ENCODE peak calls at places on chromosomes 2 and 18, in seven cellular contexts. One of them, this sample, is unnamed.

GRCh38 chr2:17171446-17172049 is 346.7 kb downstream of the RAD51AP2 start:
- DNase-seq in Caco-2: peak; percentile 64
- DNase-seq in right lobe of liver: no peak
- DNase-seq in tibial artery: no peak
- DNase-seq in fibroblast of lung: peak; percentile 39
- DNase-seq in ovary: no peak
- DNase-seq in left lung: no peak
- DNase-seq in this sample: peak; percentile 51

GRCh38 chr2:195651041-195651440 is 6.0 kb upstream of the SLC39A10 start:
- DNase-seq in fibroblast of lung: no peak
- DNase-seq in ovary: no peak
- DNase-seq in tibial artery: no peak
- DNase-seq in left lung: no peak
- DNase-seq in Caco-2: no peak
- DNase-seq in right lobe of liver: no peak
- DNase-seq in this sample: no peak

GRCh38 chr2:126671049-126671448 is 15.1 kb downstream of the GYPC start:
- DNase-seq in left lung: no peak
- DNase-seq in right lobe of liver: no peak
- DNase-seq in ovary: no peak
- DNase-seq in Caco-2: no peak
- DNase-seq in tibial artery: no peak
- DNase-seq in fibroblast of lung: no peak
- DNase-seq in this sample: no peak

GRCh38 chr18:72692086-72692485 is 147.9 kb upstream of the CBLN2 start:
- DNase-seq in fibroblast of lung: no peak
- DNase-seq in Caco-2: no peak
- DNase-seq in left lung: no peak
- DNase-seq in tibial artery: no peak
- DNase-seq in right lobe of liver: no peak
- DNase-seq in ovary: no peak
- DNase-seq in this sample: peak; percentile 6

GRCh38 chr2:28558918-28559317 is 63.1 kb downstream of the PLB1 start:
- DNase-seq in left lung: no peak
- DNase-seq in right lobe of liver: no peak
- DNase-seq in fibroblast of lung: peak; percentile 32
- DNase-seq in tibial artery: no peak
- DNase-seq in Caco-2: no peak
- DNase-seq in ovary: no peak
- DNase-seq in this sample: no peak

GRCh38 chr2:65710779-65711295 is 278.4 kb upstream of the SPRED2 start:
- DNase-seq in Caco-2: peak; percentile 16
- DNase-seq in fibroblast of lung: peak; percentile 18
- DNase-seq in left lung: no peak
- DNase-seq in right lobe of liver: no peak
- DNase-seq in tibial artery: no peak
- DNase-seq in ovary: no peak
- DNase-seq in this sample: peak; percentile 57

GRCh38 chr18:45634454-45634853 is 19.2 kb downstream of the SLC14A2 start:
- DNase-seq in left lung: no peak
- DNase-seq in ovary: no peak
- DNase-seq in fibroblast of lung: no peak
- DNase-seq in Caco-2: no peak
- DNase-seq in right lobe of liver: no peak
- DNase-seq in tibial artery: no peak
- DNase-seq in this sample: no peak

GRCh38 chr2:124898827-124899226 is 873.7 kb downstream of the CNTNAP5 start:
- DNase-seq in ovary: no peak
- DNase-seq in tibial artery: no peak
- DNase-seq in right lobe of liver: no peak
- DNase-seq in fibroblast of lung: no peak
- DNase-seq in left lung: no peak
- DNase-seq in Caco-2: no peak
- DNase-seq in this sample: no peak

GRCh38 chr2:33291278-33292013 is 185.0 kb upstream of the RASGRP3 start:
- DNase-seq in ovary: no peak
- DNase-seq in fibroblast of lung: peak; percentile 83
- DNase-seq in tibial artery: no peak
- DNase-seq in left lung: no peak
- DNase-seq in Caco-2: peak; percentile 5
- DNase-seq in right lobe of liver: no peak
- DNase-seq in this sample: peak; percentile 96

GRCh38 chr2:123086613-123087012 is 938.5 kb upstream of the CNTNAP5 start:
- DNase-seq in tibial artery: no peak
- DNase-seq in ovary: no peak
- DNase-seq in right lobe of liver: no peak
- DNase-seq in fibroblast of lung: no peak
- DNase-seq in Caco-2: no peak
- DNase-seq in left lung: no peak
- DNase-seq in this sample: no peak

GRCh38 chr2:16012626-16013501 is 72.5 kb downstream of the MYCN start:
- DNase-seq in tibial artery: no peak
- DNase-seq in Caco-2: peak; percentile 83
- DNase-seq in left lung: peak; percentile 62
- DNase-seq in ovary: no peak
- DNase-seq in fibroblast of lung: no peak
- DNase-seq in right lobe of liver: no peak
- DNase-seq in this sample: peak; percentile 65

GRCh38 chr2:43269074-43269572 is 42.7 kb upstream of the ZFP36L2 start:
- DNase-seq in left lung: peak; percentile 84
- DNase-seq in fibroblast of lung: peak; percentile 100
- DNase-seq in ovary: peak; percentile 91
- DNase-seq in right lobe of liver: peak; percentile 71
- DNase-seq in Caco-2: no peak
- DNase-seq in tibial artery: peak; percentile 95
- DNase-seq in this sample: peak; percentile 35

GRCh38 chr18:79955302-79956075 is 4.0 kb upstream of the SLC66A2 start:
- DNase-seq in fibroblast of lung: no peak
- DNase-seq in Caco-2: no peak
- DNase-seq in left lung: no peak
- DNase-seq in right lobe of liver: no peak
- DNase-seq in tibial artery: no peak
- DNase-seq in ovary: no peak
- DNase-seq in this sample: no peak

GRCh38 chr18:68714356-68714706 is 577 bp downstream of the TMX3 start:
- DNase-seq in left lung: no peak
- DNase-seq in right lobe of liver: no peak
- DNase-seq in ovary: no peak
- DNase-seq in Caco-2: no peak
- DNase-seq in tibial artery: peak; percentile 24
- DNase-seq in fibroblast of lung: peak; percentile 15
- DNase-seq in this sample: no peak

GRCh38 chr2:85234879-85235278 is 92.9 kb downstream of the TGOLN2 start:
- DNase-seq in tibial artery: no peak
- DNase-seq in fibroblast of lung: no peak
- DNase-seq in right lobe of liver: no peak
- DNase-seq in left lung: no peak
- DNase-seq in ovary: no peak
- DNase-seq in Caco-2: no peak
- DNase-seq in this sample: no peak

GRCh38 chr18:56060967-56061541 is 473.1 kb upstream of the TCF4 start:
- DNase-seq in right lobe of liver: no peak
- DNase-seq in Caco-2: no peak
- DNase-seq in tibial artery: no peak
- DNase-seq in left lung: no peak
- DNase-seq in ovary: no peak
- DNase-seq in fibroblast of lung: no peak
- DNase-seq in this sample: no peak

GRCh38 chr18:28398491-28398890 is 221.6 kb upstream of the CDH2 start:
- DNase-seq in left lung: no peak
- DNase-seq in Caco-2: no peak
- DNase-seq in fibroblast of lung: no peak
- DNase-seq in right lobe of liver: no peak
- DNase-seq in ovary: no peak
- DNase-seq in tibial artery: no peak
- DNase-seq in this sample: no peak

DNA sequence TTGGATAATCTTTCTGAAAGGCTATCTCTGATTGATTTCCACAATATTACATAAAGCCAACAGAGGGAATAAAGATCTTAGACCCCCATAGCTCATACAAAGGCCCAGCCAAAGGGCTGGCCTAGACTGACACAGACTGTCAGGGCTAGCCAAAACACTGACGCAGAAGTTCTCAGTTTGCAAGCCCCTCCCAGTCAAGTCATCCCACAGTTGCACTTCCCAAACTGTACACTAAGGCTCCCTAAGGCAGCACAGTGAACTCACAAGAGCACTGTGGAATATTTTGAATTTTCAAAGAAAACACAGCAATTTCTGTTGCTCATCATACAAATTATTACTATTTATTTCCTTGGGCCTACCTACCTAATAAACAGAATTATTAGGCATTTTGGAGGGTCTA is 244.9 kb downstream of the SP3 start:
- DNase-seq in Caco-2: no peak
- DNase-seq in right lobe of liver: no peak
- DNase-seq in ovary: no peak
- DNase-seq in fibroblast of lung: peak; percentile 80
- DNase-seq in left lung: no peak
- DNase-seq in tibial artery: no peak
- DNase-seq in this sample: peak; percentile 28
- TF ChIP-seq CTCF in Caco-2: no peak
- TF ChIP-seq CTCF in right lobe of liver: no peak
- TF ChIP-seq CTCF in ovary: no peak
- TF ChIP-seq CTCF in fibroblast of lung: peak; percentile 53
- TF ChIP-seq CTCF in left lung: no peak
- TF ChIP-seq CTCF in tibial artery: no peak
- TF ChIP-seq CTCF in this sample: no peak

DNA sequence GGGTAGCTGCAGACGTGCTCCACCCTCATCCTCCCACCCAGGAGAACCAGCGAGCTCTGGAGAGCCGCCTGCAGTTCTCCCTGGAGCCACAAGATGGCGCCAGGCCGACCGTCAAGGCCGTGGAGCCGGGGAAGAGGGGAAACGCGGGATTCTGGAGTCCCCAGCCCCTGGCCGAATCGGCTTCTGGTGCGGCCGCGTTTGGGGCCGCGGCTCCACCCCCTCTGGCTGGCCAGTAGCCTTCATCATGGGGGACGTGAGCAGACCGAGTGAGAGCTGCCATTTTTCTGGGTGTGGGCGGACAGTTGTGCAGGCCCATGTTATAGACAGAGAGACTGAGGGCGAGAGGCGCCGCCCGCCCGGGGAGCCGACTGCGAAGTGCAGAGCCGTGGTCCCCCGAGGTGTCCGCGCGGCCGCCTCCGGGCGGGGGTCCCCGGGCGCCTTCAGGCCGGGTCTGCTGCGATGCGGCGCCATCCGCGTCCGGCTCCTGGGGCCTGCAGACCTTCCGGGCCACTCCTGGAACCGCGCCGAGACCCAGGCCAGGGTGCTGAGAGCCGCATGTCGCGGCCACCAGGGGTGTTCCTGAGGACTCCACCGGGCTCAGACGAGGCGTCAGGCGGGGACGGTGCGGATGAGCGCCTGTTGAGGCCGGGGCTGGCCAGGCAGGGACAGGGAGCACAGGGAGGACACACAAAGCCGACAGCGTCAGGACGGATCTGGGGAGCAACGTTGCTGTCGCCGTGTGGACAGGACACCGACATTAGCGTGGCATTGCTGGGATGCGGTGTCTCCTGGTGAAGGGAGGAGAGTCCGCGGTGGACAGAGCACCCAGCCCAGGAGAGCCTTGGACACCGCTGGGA is 418.2 kb upstream of the HS6ST1 start:
- DNase-seq in Caco-2: peak; percentile 72
- DNase-seq in right lobe of liver: peak; percentile 82
- DNase-seq in ovary: peak; percentile 85
- DNase-seq in left lung: peak; percentile 77
- DNase-seq in fibroblast of lung: peak; percentile 75
- DNase-seq in tibial artery: peak; percentile 68
- DNase-seq in this sample: peak; percentile 40
- H3K4me3 ChIP-seq in Caco-2: no peak overlapping the region
- H3K4me3 ChIP-seq in right lobe of liver: peak overlapping the region; percentile 51
- H3K4me3 ChIP-seq in ovary: no peak overlapping the region
- H3K4me3 ChIP-seq in left lung: peak overlapping the region; percentile 32
- H3K4me3 ChIP-seq in fibroblast of lung: peak overlapping the region; percentile 27
- H3K4me3 ChIP-seq in tibial artery: peak overlapping the region; percentile 16
- H3K4me3 ChIP-seq in this sample: peak overlapping the region; percentile 30

DNA sequence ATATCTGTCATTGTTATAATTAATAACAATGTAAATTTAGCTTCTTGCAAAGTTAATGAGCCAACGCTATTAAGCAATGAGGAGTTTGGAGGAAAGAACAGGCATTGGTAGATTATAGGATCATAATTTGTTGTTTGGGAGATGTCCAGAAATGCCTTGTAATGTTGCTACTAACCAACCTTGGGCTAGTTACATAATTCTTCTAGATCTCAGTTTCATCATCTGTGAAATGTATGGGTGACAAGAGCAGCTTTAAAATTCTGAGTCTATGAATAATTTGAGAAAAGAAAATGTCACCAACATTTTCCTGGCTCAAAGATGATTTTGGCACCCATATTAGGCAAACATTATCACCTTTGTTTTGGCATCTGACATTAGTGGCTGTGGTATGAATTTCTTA is 2.9 kb downstream of the TMEM178A start:
- DNase-seq in tibial artery: no peak
- DNase-seq in ovary: no peak
- DNase-seq in fibroblast of lung: no peak
- DNase-seq in left lung: no peak
- DNase-seq in right lobe of liver: no peak
- DNase-seq in Caco-2: no peak
- DNase-seq in this sample: no peak
- H3K27me3 ChIP-seq in tibial artery: no peaks in the 10 kb centered on the region
- H3K27me3 ChIP-seq in ovary: no peaks in the 10 kb centered on the region
- H3K27me3 ChIP-seq in fibroblast of lung: peaks cover 44% of the 10 kb centered on the region
- H3K27me3 ChIP-seq in left lung: peaks cover 59% of the 10 kb centered on the region
- H3K27me3 ChIP-seq in right lobe of liver: peaks cover 7% of the 10 kb centered on the region
- H3K27me3 ChIP-seq in Caco-2: no peaks in the 10 kb centered on the region
- H3K27me3 ChIP-seq in this sample: peaks cover 25% of the 10 kb centered on the region

GRCh38 chr2:207734264-207734635 is 22.8 kb downstream of the CCNYL1 start:
- DNase-seq in ovary: no peak
- DNase-seq in right lobe of liver: no peak
- DNase-seq in fibroblast of lung: peak; percentile 60
- DNase-seq in Caco-2: peak; percentile 55
- DNase-seq in left lung: no peak
- DNase-seq in tibial artery: no peak
- DNase-seq in this sample: peak; percentile 38
- TF ChIP-seq CTCF in ovary: no peak
- TF ChIP-seq CTCF in right lobe of liver: peak; percentile 63
- TF ChIP-seq CTCF in fibroblast of lung: peak; percentile 60
- TF ChIP-seq CTCF in Caco-2: no peak
- TF ChIP-seq CTCF in left lung: peak; percentile 21
- TF ChIP-seq CTCF in tibial artery: peak; percentile 30
- TF ChIP-seq CTCF in this sample: peak; percentile 44

DNA sequence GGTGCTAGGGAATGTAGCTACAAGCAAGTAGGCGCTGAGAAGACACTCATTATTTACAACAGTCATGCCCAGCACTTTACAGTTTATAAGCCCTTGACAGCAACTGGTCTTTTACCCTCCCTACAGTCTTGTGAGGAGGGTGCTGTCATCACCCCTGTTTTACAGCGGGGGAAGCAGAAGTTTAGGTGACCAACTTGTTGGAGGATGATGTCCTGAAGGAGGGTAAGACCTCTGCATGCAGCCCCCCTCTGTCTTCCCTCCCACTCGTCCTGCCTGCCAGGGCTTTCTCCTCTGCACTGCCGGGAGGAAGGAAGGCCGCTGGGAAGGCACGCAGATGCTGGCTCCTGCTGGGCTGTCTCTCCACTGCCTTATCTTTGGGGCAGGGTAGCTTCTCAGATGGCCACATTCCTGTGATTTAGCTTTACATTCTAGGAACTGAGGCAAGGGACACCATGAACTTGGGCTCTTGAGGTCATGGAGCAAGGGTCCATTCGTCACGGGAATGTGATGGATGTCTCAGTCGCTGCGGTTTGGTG is 972 bp downstream of the IL1R1 start:
- DNase-seq in Caco-2: no peak
- DNase-seq in right lobe of liver: no peak
- DNase-seq in left lung: no peak
- DNase-seq in fibroblast of lung: peak; percentile 60
- DNase-seq in ovary: no peak
- DNase-seq in tibial artery: no peak
- DNase-seq in this sample: no peak
- H3K4me3 ChIP-seq in Caco-2: peak overlapping the region; percentile 48
- H3K4me3 ChIP-seq in right lobe of liver: peak overlapping the region; percentile 73
- H3K4me3 ChIP-seq in left lung: peak overlapping the region; percentile 64
- H3K4me3 ChIP-seq in fibroblast of lung: peak overlapping the region; percentile 99
- H3K4me3 ChIP-seq in ovary: peak overlapping the region; percentile 64
- H3K4me3 ChIP-seq in tibial artery: peak overlapping the region; percentile 66
- H3K4me3 ChIP-seq in this sample: peak overlapping the region; percentile 53